ENCODE peak calls at places on chromosomes 4 and X, in eight cellular contexts. One of them, this sample, is unnamed.

GRCh38 chrX:67523932-67524331 is 19.9 kb upstream of the AR start:
- DNase-seq in AG04450: no peak
- DNase-seq in NCI-H1694: no peak
- DNase-seq in SK-N-DZ: no peak
- DNase-seq in GF-D8: no peak
- DNase-seq in mucosa of gallbladder: no peak
- DNase-seq in RPMI8226: no peak
- DNase-seq in AG10803: no peak
- DNase-seq in this sample: no peak

GRCh38 chr4:158861766-158862165 is 92.9 kb downstream of the FNIP2 start:
- DNase-seq in SK-N-DZ: no peak
- DNase-seq in AG10803: no peak
- DNase-seq in RPMI8226: no peak
- DNase-seq in GF-D8: no peak
- DNase-seq in AG04450: no peak
- DNase-seq in mucosa of gallbladder: no peak
- DNase-seq in NCI-H1694: no peak
- DNase-seq in this sample: no peak

GRCh38 chrX:13050151-13050550 is 5.7 kb upstream of the FAM9C start:
- DNase-seq in GF-D8: no peak
- DNase-seq in SK-N-DZ: no peak
- DNase-seq in AG04450: no peak
- DNase-seq in RPMI8226: no peak
- DNase-seq in mucosa of gallbladder: no peak
- DNase-seq in NCI-H1694: no peak
- DNase-seq in AG10803: no peak
- DNase-seq in this sample: no peak

GRCh38 chrX:106921637-106922036 is 1.4 kb downstream of the CLDN2 start:
- DNase-seq in RPMI8226: peak; percentile 7
- DNase-seq in mucosa of gallbladder: no peak
- DNase-seq in AG04450: no peak
- DNase-seq in GF-D8: no peak
- DNase-seq in AG10803: no peak
- DNase-seq in SK-N-DZ: no peak
- DNase-seq in NCI-H1694: no peak
- DNase-seq in this sample: no peak

GRCh38 chrX:85114171-85114570 is 110.5 kb downstream of the APOOL start:
- DNase-seq in AG10803: no peak
- DNase-seq in SK-N-DZ: no peak
- DNase-seq in NCI-H1694: no peak
- DNase-seq in mucosa of gallbladder: no peak
- DNase-seq in RPMI8226: no peak
- DNase-seq in AG04450: no peak
- DNase-seq in GF-D8: no peak
- DNase-seq in this sample: no peak

GRCh38 chrX:150482537-150483217 is 85.7 kb upstream of the MTM1 start:
- DNase-seq in NCI-H1694: peak; percentile 0
- DNase-seq in GF-D8: no peak
- DNase-seq in RPMI8226: no peak
- DNase-seq in AG10803: peak; percentile 35
- DNase-seq in SK-N-DZ: no peak
- DNase-seq in mucosa of gallbladder: no peak
- DNase-seq in AG04450: peak; percentile 11
- DNase-seq in this sample: no peak

GRCh38 chr4:121199742-121200561 is 35.8 kb upstream of the TNIP3 start:
- DNase-seq in NCI-H1694: no peak
- DNase-seq in SK-N-DZ: no peak
- DNase-seq in RPMI8226: no peak
- DNase-seq in GF-D8: no peak
- DNase-seq in AG04450: no peak
- DNase-seq in AG10803: no peak
- DNase-seq in mucosa of gallbladder: peak; percentile 16
- DNase-seq in this sample: no peak

GRCh38 chr4:166065324-166065723 is 192.3 kb downstream of the TLL1 start:
- DNase-seq in NCI-H1694: no peak
- DNase-seq in AG10803: no peak
- DNase-seq in AG04450: no peak
- DNase-seq in RPMI8226: no peak
- DNase-seq in GF-D8: no peak
- DNase-seq in mucosa of gallbladder: no peak
- DNase-seq in SK-N-DZ: no peak
- DNase-seq in this sample: no peak

GRCh38 chr4:169079942-169080827 is 70.1 kb upstream of the CBR4 start:
- DNase-seq in AG10803: peak; percentile 46
- DNase-seq in RPMI8226: peak; percentile 7
- DNase-seq in NCI-H1694: no peak
- DNase-seq in SK-N-DZ: peak; percentile 89
- DNase-seq in GF-D8: peak; percentile 82
- DNase-seq in AG04450: no peak
- DNase-seq in mucosa of gallbladder: peak; percentile 41
- DNase-seq in this sample: peak; percentile 26

GRCh38 chrX:49884290-49884862 is 5.1 kb downstream of the USP27X start:
- DNase-seq in mucosa of gallbladder: peak; percentile 38
- DNase-seq in RPMI8226: peak; percentile 66
- DNase-seq in GF-D8: no peak
- DNase-seq in SK-N-DZ: peak; percentile 64
- DNase-seq in AG04450: no peak
- DNase-seq in NCI-H1694: peak; percentile 61
- DNase-seq in AG10803: peak; percentile 59
- DNase-seq in this sample: no peak

GRCh38 chr4:106681381-106681921 is 312.9 kb upstream of the GIMD1 start:
- DNase-seq in NCI-H1694: no peak
- DNase-seq in RPMI8226: no peak
- DNase-seq in mucosa of gallbladder: no peak
- DNase-seq in GF-D8: no peak
- DNase-seq in AG10803: no peak
- DNase-seq in SK-N-DZ: no peak
- DNase-seq in AG04450: no peak
- DNase-seq in this sample: no peak

GRCh38 chr4:125254111-125254510 is 60.6 kb upstream of the FAT4 start:
- DNase-seq in NCI-H1694: no peak
- DNase-seq in GF-D8: no peak
- DNase-seq in SK-N-DZ: no peak
- DNase-seq in AG04450: peak; percentile 24
- DNase-seq in mucosa of gallbladder: no peak
- DNase-seq in RPMI8226: no peak
- DNase-seq in AG10803: peak; percentile 13
- DNase-seq in this sample: no peak

GRCh38 chrX:68440940-68441339 is 7.6 kb upstream of the OPHN1 start:
- DNase-seq in GF-D8: no peak
- DNase-seq in SK-N-DZ: no peak
- DNase-seq in AG04450: no peak
- DNase-seq in NCI-H1694: peak; percentile 33
- DNase-seq in AG10803: peak; percentile 54
- DNase-seq in mucosa of gallbladder: peak; percentile 62
- DNase-seq in RPMI8226: no peak
- DNase-seq in this sample: no peak

GRCh38 chrX:68894513-68895338 is 65.9 kb downstream of the EFNB1 start:
- DNase-seq in NCI-H1694: no peak
- DNase-seq in RPMI8226: peak; percentile 52
- DNase-seq in AG04450: no peak
- DNase-seq in AG10803: peak; percentile 30
- DNase-seq in mucosa of gallbladder: peak; percentile 56
- DNase-seq in SK-N-DZ: peak; percentile 17
- DNase-seq in GF-D8: no peak
- DNase-seq in this sample: peak; percentile 20

GRCh38 chr4:2416564-2417195 is 1.8 kb downstream of the ZFYVE28 start:
- DNase-seq in SK-N-DZ: no peak
- DNase-seq in AG10803: peak; percentile 29
- DNase-seq in mucosa of gallbladder: no peak
- DNase-seq in AG04450: no peak
- DNase-seq in RPMI8226: peak; percentile 5
- DNase-seq in NCI-H1694: no peak
- DNase-seq in GF-D8: no peak
- DNase-seq in this sample: no peak

GRCh38 chrX:46791927-46792825 is 33.3 kb upstream of the SLC9A7 start:
- DNase-seq in mucosa of gallbladder: no peak
- DNase-seq in SK-N-DZ: no peak
- DNase-seq in GF-D8: peak; percentile 6
- DNase-seq in NCI-H1694: no peak
- DNase-seq in RPMI8226: no peak
- DNase-seq in AG10803: peak; percentile 93
- DNase-seq in AG04450: no peak
- DNase-seq in this sample: no peak